ENCODE peak calls at places on chromosomes 7 and 10, in four cellular contexts. N is GM23248, D is H1, J is IMR-90. B is an unnamed sample.

GRCh38 chr10:72086466-72087391 is 1.6 kb downstream of the SPOCK2 start:
- DNase-seq in J (peak), N (peak), D (peak), B (no peak)

GRCh38 chr10:49274886-49275285 is 24.1 kb upstream of the C10orf71 start:
- DNase-seq in D (peak), J (no peak), N (no peak), B (no peak)

GRCh38 chr10:113252650-113253560 is 299.9 kb upstream of the HABP2 start:
- DNase-seq in N (no peak), J (no peak), D (no peak), B (no peak)

GRCh38 chr7:36086571-36086970 is 66.5 kb upstream of the EEPD1 start:
- DNase-seq in J (no peak), D (no peak), N (no peak), B (no peak)

GRCh38 chr10:89352039-89352597 is 24.3 kb downstream of the IFIT3 start:
- DNase-seq in N (peak), J (peak), D (no peak), B (no peak)

GRCh38 chr7:54260868-54261475 is 281.2 kb upstream of the VSTM2A start:
- DNase-seq in J (no peak), N (peak), D (no peak), B (no peak)

GRCh38 chr7:14886533-14886932 is 16.0 kb downstream of the DGKB start:
- DNase-seq in N (no peak), D (no peak), J (no peak), B (no peak)

GRCh38 chr7:139647812-139648616 is 124.5 kb downstream of the CLEC2L start:
- DNase-seq in J (peak), N (peak), D (no peak), B (no peak)

GRCh38 chr10:101447477-101447876 is 93.5 kb downstream of the BTRC start:
- DNase-seq in N (no peak), J (no peak), D (no peak), B (no peak)

GRCh38 chr10:69123306-69123746 is 652 bp upstream of the VPS26A start:
- DNase-seq in N (peak), J (peak), D (no peak), B (peak)

GRCh38 chr7:129664029-129665012 is 52.8 kb downstream of the NRF1 start:
- DNase-seq in N (peak), J (peak), D (no peak), B (no peak)

GRCh38 chr10:101438881-101439391 is 85.0 kb downstream of the BTRC start:
- DNase-seq in N (peak), J (peak), D (no peak), B (no peak)

GRCh38 chr7:50554431-50554830 is 10.8 kb downstream of the DDC start:
- DNase-seq in N (no peak), J (no peak), D (no peak), B (no peak)

GRCh38 chr10:126597206-126597605 is 73.3 kb downstream of the C10orf90 start:
- DNase-seq in N (peak), J (no peak), D (no peak), B (no peak)

GRCh38 chr10:46546591-46547330 is 9.7 kb downstream of the GPRIN2 start:
- DNase-seq in N (no peak), D (peak), J (no peak), B (peak)

GRCh38 chr10:123451607-123452245 is 214.4 kb upstream of the GPR26 start:
- DNase-seq in J (no peak), N (no peak), D (no peak), B (no peak)

GRCh38 chr7:42869131-42870020 is 42.5 kb downstream of the C7orf25 start:
- DNase-seq in N (peak), J (no peak), D (no peak), B (no peak)

GRCh38 chr10:81367132-81367531 is 507.9 kb upstream of the NRG3 start:
- DNase-seq in J (no peak), D (no peak), N (no peak), B (no peak)

GRCh38 chr7:120519224-120519623 is 246.2 kb downstream of the KCND2 start:
- DNase-seq in N (no peak), D (no peak), J (no peak), B (no peak)

GRCh38 chr7:51315393-51316261 is 982 bp downstream of the COBL start:
- DNase-seq in J (no peak), N (peak), D (peak), B (no peak)

GRCh38 chr7:158731761-158732160 is 27.2 kb upstream of the NCAPG2 start:
- DNase-seq in J (no peak), N (no peak), D (peak), B (no peak)

GRCh38 chr7:152735443-152736004 is 24.0 kb upstream of the ACTR3B start:
- DNase-seq in D (no peak), N (no peak), J (peak), B (peak)

DNA sequence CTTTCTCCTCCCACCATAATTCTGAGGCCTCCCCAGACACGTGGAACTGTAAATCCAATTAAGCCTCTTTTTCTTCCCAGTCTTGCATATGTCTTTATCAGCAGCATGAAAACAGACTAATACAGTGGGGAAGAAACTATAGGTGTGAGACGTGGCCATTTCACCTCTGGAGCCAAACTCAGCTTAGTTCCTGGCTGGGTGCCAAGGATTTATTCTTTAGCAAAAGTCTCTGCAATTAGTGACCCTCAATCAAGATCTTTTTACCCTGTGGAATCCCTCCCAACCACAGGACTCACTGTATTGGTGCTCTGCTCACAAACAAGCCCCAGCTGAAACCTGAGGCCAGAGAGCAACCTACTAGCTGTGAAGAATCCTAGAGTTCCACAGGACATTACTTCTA is 28.1 kb upstream of the SFTPD start:
- DNase-seq in D (no peak), N (no peak), J (no peak), B (no peak)
- H3K4me3 ChIP-seq in D (no peak), N (no peak), J (no peak), B (no peak)

GRCh38 chr7:137844690-137845425 is 1.9 kb downstream of the DGKI start:
- DNase-seq in N (no peak), D (no peak), J (no peak), B (no peak)

GRCh38 chr7:137850586-137850985 is 3.8 kb upstream of the DGKI start:
- DNase-seq in N (peak), J (peak), D (no peak), B (no peak)

GRCh38 chr7:137847418-137848050 is 760 bp upstream of the DGKI start:
- DNase-seq in N (peak), J (no peak), D (peak), B (peak)

GRCh38 chr7:137848095-137848494 is 1.3 kb upstream of the DGKI start:
- DNase-seq in D (no peak), J (no peak), N (no peak), B (no peak)

GRCh38 chr7:137846588-137847417 is at the start of gene DGKI:
- DNase-seq in N (peak), D (peak), J (no peak), B (peak)
- H3K4me3 ChIP-seq in N (peak), D (peak), J (peak), B (peak)

GRCh38 chr10:17444062-17444714 is 10.2 kb downstream of the ST8SIA6 start:
- DNase-seq in N (no peak), J (peak), D (no peak), B (no peak)
- H3K4me3 ChIP-seq in N (no peak), J (no peak), D (no peak), B (no peak)

GRCh38 chr10:6591668-6592067 is 11.6 kb upstream of the PRKCQ start:
- DNase-seq in J (no peak), N (no peak), D (no peak), B (no peak)

GRCh38 chr10:6590100-6590499 is 10.0 kb upstream of the PRKCQ start:
- DNase-seq in J (no peak), D (no peak), N (no peak), B (no peak)

GRCh38 chr10:6589287-6590094 is 9.4 kb upstream of the PRKCQ start:
- DNase-seq in N (no peak), D (no peak), J (no peak), B (no peak)

GRCh38 chr10:6593140-6593740 is 13.2 kb upstream of the PRKCQ start:
- DNase-seq in J (no peak), D (no peak), N (no peak), B (no peak)

GRCh38 chr10:6592080-6592479 is 12.0 kb upstream of the PRKCQ start:
- DNase-seq in D (no peak), J (no peak), N (no peak), B (no peak)
- H3K4me3 ChIP-seq in D (no peak), J (no peak), N (no peak), B (no peak)

GRCh38 chr10:98001736-98002135 is 28.7 kb downstream of the CRTAC1 start:
- DNase-seq in D (no peak), N (no peak), J (no peak), B (no peak)

GRCh38 chr10:98000346-98000745 is 30.1 kb downstream of the CRTAC1 start:
- DNase-seq in N (no peak), D (no peak), J (no peak), B (no peak)

GRCh38 chr10:98010939-98011685 is 19.3 kb downstream of the CRTAC1 start:
- DNase-seq in J (no peak), N (no peak), D (no peak), B (no peak)

GRCh38 chr10:98006266-98006665 is 24.2 kb downstream of the CRTAC1 start:
- DNase-seq in J (no peak), D (no peak), N (no peak), B (peak)
- H3K4me3 ChIP-seq in J (no peak), D (peak), N (no peak), B (no peak)

GRCh38 chr7:28103984-28104628 is 76.5 kb downstream of the JAZF1 start:
- DNase-seq in J (no peak), D (no peak), N (no peak), B (peak)
- H3K4me3 ChIP-seq in J (no peak), D (no peak), N (no peak), B (no peak)

GRCh38 chr7:5553298-5553877 is 129.8 kb upstream of the TNRC18 start:
- DNase-seq in N (peak), J (no peak), D (no peak), B (no peak)

GRCh38 chr7:5557920-5558401 is 134.3 kb upstream of the TNRC18 start:
- DNase-seq in J (peak), N (peak), D (no peak), B (no peak)

GRCh38 chr7:5550831-5551230 is 127.2 kb upstream of the TNRC18 start:
- DNase-seq in N (no peak), D (no peak), J (no peak), B (no peak)

GRCh38 chr7:5552123-5552522 is 128.5 kb upstream of the TNRC18 start:
- DNase-seq in J (no peak), N (no peak), D (no peak), B (no peak)

GRCh38 chr7:5554287-5554785 is 130.7 kb upstream of the TNRC18 start:
- DNase-seq in J (no peak), D (no peak), N (no peak), B (no peak)
- H3K4me3 ChIP-seq in J (no peak), D (no peak), N (no peak), B (no peak)

GRCh38 chr7:45978731-45979211 is 57.7 kb upstream of the IGFBP3 start:
- DNase-seq in J (peak), N (peak), D (no peak), B (no peak)
- H3K4me3 ChIP-seq in J (no peak), N (peak), D (no peak), B (no peak)

GRCh38 chr10:13000431-13000830 is 1.1 kb downstream of the CCDC3 start:
- DNase-seq in J (no peak), D (no peak), N (no peak), B (no peak)

GRCh38 chr10:13001887-13002212 is 337 bp upstream of the CCDC3 start:
- DNase-seq in J (no peak), N (no peak), D (no peak), B (no peak)

GRCh38 chr10:13003781-13004180 is 2.3 kb upstream of the CCDC3 start:
- DNase-seq in D (no peak), J (no peak), N (no peak), B (no peak)

GRCh38 chr10:13003004-13003403 is 1.5 kb upstream of the CCDC3 start:
- DNase-seq in J (peak), D (no peak), N (peak), B (no peak)

GRCh38 chr10:13001041-13001886 is at the start of gene CCDC3:
- DNase-seq in J (no peak), N (peak), D (peak), B (peak)
- H3K4me3 ChIP-seq in J (peak), N (no peak), D (peak), B (peak)